ENCODE peak calls at places on chromosomes 3 and 15, in eight cellular contexts. C is aorta, Y is neuronal stem cell, T is thoracic aorta, K is testis, S is uterus, H is IMR-90, E is esophagus squamous epithelium. U is an unnamed sample.

GRCh38 chr3:149532463-149533180 is 58.1 kb downstream of the TM4SF4 start:
- DNase-seq in C (no peak), Y (no peak), T (no peak), K (no peak), S (no peak), H (no peak), E (no peak), U (no peak)

GRCh38 chr3:27590437-27591320 is 106.5 kb upstream of the SLC4A7 start:
- DNase-seq in C (no peak), Y (no peak), T (no peak), K (no peak), S (no peak), H (peak; percentile 32), E (no peak), U (no peak)

GRCh38 chr3:64518950-64519349 is 168.8 kb downstream of the ADAMTS9 start:
- DNase-seq in C (no peak), Y (no peak), T (no peak), K (no peak), S (no peak), H (peak; percentile 41), E (no peak), U (no peak)

GRCh38 chr3:21533047-21533446 is 218.0 kb downstream of the ZNF385D start:
- DNase-seq in C (no peak), Y (no peak), T (no peak), K (no peak), S (no peak), H (no peak), E (no peak), U (no peak)

GRCh38 chr3:178231645-178232044 is 304.6 kb upstream of the KCNMB2 start:
- DNase-seq in C (no peak), Y (no peak), T (no peak), K (no peak), S (no peak), H (peak; percentile 48), E (no peak), U (no peak)

GRCh38 chr3:171813897-171814460 is 3.7 kb upstream of the PLD1 start:
- DNase-seq in C (peak; percentile 62), Y (no peak), T (no peak), K (no peak), S (no peak), H (no peak), E (no peak), U (no peak)

GRCh38 chr3:37014620-37015019 is 21.3 kb downstream of the MLH1 start:
- DNase-seq in C (no peak), Y (no peak), T (no peak), K (no peak), S (no peak), H (no peak), E (no peak), U (peak; percentile 81)

GRCh38 chr3:119891944-119892721 is 110.2 kb downstream of the NR1I2 start:
- DNase-seq in C (no peak), Y (peak; percentile 54), T (no peak), K (peak; percentile 33), S (no peak), H (peak; percentile 71), E (no peak), U (no peak)

GRCh38 chr3:161409069-161409468 is 37.8 kb upstream of the SPTSSB start:
- DNase-seq in C (no peak), Y (peak; percentile 32), T (no peak), K (peak; percentile 28), S (no peak), H (peak; percentile 23), E (no peak), U (no peak)

GRCh38 chr15:44381223-44381622 is 46.2 kb upstream of the CTDSPL2 start:
- DNase-seq in C (no peak), Y (no peak), T (no peak), K (no peak), S (no peak), H (no peak), E (no peak), U (no peak)

GRCh38 chr3:170953229-170953628 is 44.8 kb upstream of the EIF5A2 start:
- DNase-seq in C (no peak), Y (no peak), T (no peak), K (no peak), S (no peak), H (no peak), E (no peak), U (no peak)

GRCh38 chr15:89356634-89357298 is 22.1 kb upstream of the POLG start:
- DNase-seq in C (no peak), Y (no peak), T (no peak), K (no peak), S (no peak), H (no peak), E (no peak), U (no peak)

GRCh38 chr3:100578646-100579045 is 30.8 kb upstream of the ADGRG7 start:
- DNase-seq in C (no peak), Y (no peak), T (no peak), K (no peak), S (no peak), H (no peak), E (no peak), U (no peak)

GRCh38 chr15:64045774-64046346 is 425 bp downstream of the DAPK2 start:
- DNase-seq in C (no peak), Y (peak; percentile 8), T (no peak), K (peak; percentile 20), S (peak; percentile 28), H (no peak), E (no peak), U (peak; percentile 50)

GRCh38 chr15:78415284-78415683 is 22.7 kb upstream of the IREB2 start:
- DNase-seq in C (no peak), Y (no peak), T (no peak), K (no peak), S (no peak), H (no peak), E (no peak), U (no peak)

GRCh38 chr3:9183011-9183410 is 66.4 kb downstream of the SRGAP3 start:
- DNase-seq in C (no peak), Y (no peak), T (no peak), K (peak; percentile 44), S (no peak), H (no peak), E (no peak), U (peak; percentile 28)

GRCh38 chr15:67762610-67763368 is 62.5 kb upstream of the SKOR1 start:
- DNase-seq in C (no peak), Y (no peak), T (no peak), K (no peak), S (no peak), H (peak; percentile 34), E (no peak), U (no peak)

GRCh38 chr15:93983501-93983900 is 247.9 kb upstream of the MCTP2 start:
- DNase-seq in C (no peak), Y (no peak), T (no peak), K (peak; percentile 51), S (no peak), H (no peak), E (no peak), U (no peak)

DNA sequence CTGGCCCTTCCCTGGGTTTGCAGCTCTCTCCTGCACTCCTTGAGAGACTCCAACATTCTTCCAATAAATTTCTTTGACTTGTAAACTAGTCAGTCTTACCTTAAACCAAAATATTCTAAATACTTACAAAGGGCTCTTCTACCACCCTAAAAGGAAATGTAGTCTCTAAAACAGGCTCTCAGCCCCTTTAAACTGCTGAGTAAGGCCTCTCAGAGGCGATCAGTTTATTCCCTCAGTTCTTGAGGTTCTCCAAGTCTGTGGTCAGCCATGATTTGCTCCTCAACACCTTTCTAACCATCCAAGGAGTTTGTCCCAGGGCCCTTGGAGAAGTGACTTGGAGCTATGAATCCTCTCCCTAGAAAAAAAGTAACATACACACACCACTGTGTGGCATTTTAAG is 64.8 kb downstream of the WHAMM start:
- DNase-seq in C (no peak), Y (no peak), T (no peak), K (no peak), S (no peak), H (no peak), E (no peak), U (no peak)
- H3K27ac ChIP-seq in C (no peak overlapping the region), Y (no peak overlapping the region), T (no peak overlapping the region), K (no peak overlapping the region), S (no peak overlapping the region), H (no peak overlapping the region), E (no peak overlapping the region), U (no peak overlapping the region)

GRCh38 chr3:129556358-129556695 is 13.4 kb downstream of the H1-8 start:
- DNase-seq in C (no peak), Y (no peak), T (no peak), K (no peak), S (no peak), H (no peak), E (no peak), U (no peak)

GRCh38 chr3:129556890-129557736 is 14.1 kb downstream of the H1-8 start:
- DNase-seq in C (peak; percentile 83), Y (no peak), T (no peak), K (peak; percentile 65), S (peak; percentile 59), H (no peak), E (no peak), U (peak; percentile 49)

GRCh38 chr3:129554356-129555120 is 11.6 kb downstream of the H1-8 start:
- DNase-seq in C (no peak), Y (no peak), T (no peak), K (peak; percentile 43), S (no peak), H (no peak), E (no peak), U (no peak)

GRCh38 chr3:129555176-129555575 is 12.2 kb downstream of the H1-8 start:
- DNase-seq in C (no peak), Y (no peak), T (no peak), K (no peak), S (no peak), H (no peak), E (no peak), U (no peak)

DNA sequence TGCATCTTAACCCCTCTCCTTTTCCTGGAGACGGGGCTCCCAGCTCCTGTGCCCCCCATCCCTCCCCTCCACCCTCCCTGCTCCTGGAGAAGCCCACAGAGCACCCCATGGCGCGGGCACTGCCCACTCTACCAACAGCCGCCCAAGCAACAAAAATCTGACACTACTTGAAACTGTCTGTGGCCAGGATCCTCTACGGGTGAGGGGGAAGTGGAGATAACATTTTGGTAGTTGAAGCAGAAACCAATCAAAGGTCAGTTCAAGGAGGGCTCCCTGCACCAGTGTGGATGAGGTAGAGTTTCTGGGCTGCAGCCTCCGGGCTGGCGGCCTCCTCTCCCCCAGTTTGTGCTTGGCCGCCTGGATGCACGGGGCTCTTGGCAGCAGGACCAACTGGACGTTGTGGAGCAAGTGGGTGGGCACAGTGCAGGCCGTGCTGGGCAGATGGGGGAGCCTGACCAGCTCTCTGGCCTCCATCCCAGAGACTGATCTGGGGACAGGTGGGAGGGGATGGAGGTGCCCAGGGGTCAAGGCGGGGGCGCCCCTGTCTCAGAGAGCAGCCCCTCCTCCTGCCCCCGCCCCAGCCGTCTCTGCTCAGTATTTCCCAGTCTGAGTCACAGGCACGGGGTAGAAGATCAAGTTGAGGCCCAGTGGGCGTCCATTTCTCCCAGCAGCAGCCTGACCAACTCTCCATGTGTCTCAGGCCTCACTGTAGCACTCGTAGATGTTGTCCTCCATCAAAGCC is 12.8 kb downstream of the H1-8 start:
- DNase-seq in C (no peak), Y (no peak), T (no peak), K (no peak), S (no peak), H (no peak), E (no peak), U (no peak)
- H3K4me3 ChIP-seq in C (no peak overlapping the region), Y (no peak overlapping the region), T (no peak overlapping the region), K (no peak overlapping the region), S (no peak overlapping the region), H (no peak overlapping the region), E (no peak overlapping the region), U (no peak overlapping the region)

GRCh38 chr3:46892285-46893145 is 15.0 kb downstream of the PTH1R start:
- DNase-seq in C (peak; percentile 92), Y (peak; percentile 69), T (peak; percentile 71), K (peak; percentile 82), S (peak; percentile 73), H (peak; percentile 33), E (no peak), U (peak; percentile 74)
- H3K4me1 ChIP-seq in C (no peaks in the 10 kb centered on the region), Y (peaks cover 5% of the 10 kb centered on the region), T (peaks cover 8% of the 10 kb centered on the region), K (peaks cover 14% of the 10 kb centered on the region), S (peaks cover 22% of the 10 kb centered on the region), H (no peaks in the 10 kb centered on the region), E (peaks cover 10% of the 10 kb centered on the region), U (peaks cover 59% of the 10 kb centered on the region)

GRCh38 chr15:85618956-85619491 is 175.7 kb downstream of the KLHL25 start:
- DNase-seq in C (peak; percentile 89), Y (peak; percentile 44), T (peak; percentile 73), K (peak; percentile 85), S (peak; percentile 82), H (peak; percentile 98), E (no peak), U (peak; percentile 74)
- H3K27ac ChIP-seq in C (peak overlapping the region; percentile 97), Y (peak overlapping the region; percentile 43), T (peak overlapping the region; percentile 92), K (peak overlapping the region; percentile 86), S (peak overlapping the region; percentile 98), H (peak overlapping the region; percentile 52), E (peak overlapping the region; percentile 81), U (peak overlapping the region; percentile 83)

U was measured in left ventricle myocardium inferior.